ENCODE peak calls at places on chromosomes 2 and 18, in four cellular contexts. T, A, O and G are unnamed samples.

GRCh38 chr2:210531482-210531881 is 24.9 kb upstream of the CPS1 start:
- DNase-seq in T (no peak), A (no peak), O (no peak), G (no peak)

GRCh38 chr2:194383404-194383803 is 1273.6 kb upstream of the SLC39A10 start:
- DNase-seq in T (no peak), A (no peak), O (no peak), G (no peak)

GRCh38 chr2:167196461-167197252 is 308.4 kb downstream of the XIRP2 start:
- DNase-seq in T (peak), A (no peak), O (peak), G (peak)

GRCh38 chr18:72329533-72329932 is 214.6 kb downstream of the CBLN2 start:
- DNase-seq in T (no peak), A (no peak), O (no peak), G (no peak)

GRCh38 chr18:63859781-63860535 is 27.5 kb upstream of the SERPINB2 start:
- DNase-seq in T (no peak), A (no peak), O (no peak), G (no peak)

GRCh38 chr2:37394263-37394662 is 49.8 kb downstream of the QPCT start:
- DNase-seq in T (no peak), A (no peak), O (no peak), G (no peak)

GRCh38 chr2:62672601-62673000 is 32.9 kb upstream of the EHBP1 start:
- DNase-seq in T (no peak), A (no peak), O (no peak), G (no peak)

GRCh38 chr2:9228781-9229469 is 22.3 kb downstream of the ASAP2 start:
- DNase-seq in T (no peak), A (no peak), O (no peak), G (no peak)

GRCh38 chr18:53422896-53423295 is 801.6 kb downstream of the MBD2 start:
- DNase-seq in T (no peak), A (no peak), O (no peak), G (no peak)

GRCh38 chr2:61582191-61582590 is 44.0 kb upstream of the XPO1 start:
- DNase-seq in T (no peak), A (no peak), O (no peak), G (no peak)

GRCh38 chr2:138373993-138374408 is 127.6 kb upstream of the SPOPL start:
- DNase-seq in T (no peak), A (no peak), O (no peak), G (no peak)

GRCh38 chr2:157792345-157793052 is 83.6 kb downstream of the ACVR1 start:
- DNase-seq in T (no peak), A (no peak), O (no peak), G (no peak)

GRCh38 chr2:221205103-221205502 is 367.0 kb downstream of the EPHA4 start:
- DNase-seq in T (no peak), A (no peak), O (no peak), G (no peak)

GRCh38 chr2:113390133-113390849 is 47.2 kb upstream of the ZNG1B start:
- DNase-seq in T (no peak), A (peak), O (no peak), G (peak)

GRCh38 chr2:240595381-240596079 is 9.0 kb downstream of the CAPN10 start:
- DNase-seq in T (peak), A (peak), O (no peak), G (peak)

GRCh38 chr18:58896734-58897508 is 32.2 kb downstream of the ZNF532 start:
- DNase-seq in T (no peak), A (no peak), O (no peak), G (no peak)

GRCh38 chr2:1747065-1747941 is 3.0 kb upstream of the PXDN start:
- DNase-seq in T (peak), A (peak), O (no peak), G (no peak)

GRCh38 chr2:238971318-238972145 is 123.6 kb downstream of the TWIST2 start:
- DNase-seq in T (no peak), A (peak), O (no peak), G (no peak)

GRCh38 chr2:12495247-12495868 is 221.4 kb upstream of the TRIB2 start:
- DNase-seq in T (no peak), A (no peak), O (no peak), G (no peak)

GRCh38 chr2:26164641-26165211 is 8.2 kb upstream of the GAREM2 start:
- DNase-seq in T (no peak), A (no peak), O (no peak), G (no peak)

GRCh38 chr2:42848726-42849290 is 56.4 kb upstream of the HAAO start:
- DNase-seq in T (no peak), A (peak), O (no peak), G (peak)

GRCh38 chr2:42142476-42143184 is 26.5 kb upstream of the EML4 start:
- DNase-seq in T (no peak), A (no peak), O (no peak), G (no peak)

GRCh38 chr2:180520816-180521595 is 459.4 kb upstream of the UBE2E3 start:
- DNase-seq in T (no peak), A (no peak), O (no peak), G (no peak)

GRCh38 chr2:201978333-201978732 is 55.3 kb upstream of the FZD7 start:
- DNase-seq in T (no peak), A (no peak), O (no peak), G (no peak)

GRCh38 chr18:10072659-10073309 is 159.0 kb downstream of the VAPA start:
- DNase-seq in T (no peak), A (no peak), O (no peak), G (no peak)

GRCh38 chr2:232479341-232480200 is 8.1 kb downstream of the ECEL1 start:
- DNase-seq in T (peak), A (peak), O (peak), G (peak)

GRCh38 chr18:76476665-76477561 is 18.1 kb downstream of the ZNF516 start:
- DNase-seq in T (no peak), A (no peak), O (no peak), G (no peak)

GRCh38 chr18:69648486-69648885 is 247.8 kb downstream of the DOK6 start:
- DNase-seq in T (no peak), A (no peak), O (no peak), G (no peak)

GRCh38 chr2:174902491-174903242 is 102.5 kb downstream of the CHN1 start:
- DNase-seq in T (no peak), A (no peak), O (no peak), G (no peak)

GRCh38 chr2:118322381-118322780 is 234.1 kb downstream of the INSIG2 start:
- DNase-seq in T (no peak), A (no peak), O (no peak), G (no peak)

GRCh38 chr2:54073796-54074195 is 41.6 kb upstream of the ACYP2 start:
- DNase-seq in T (no peak), A (no peak), O (no peak), G (no peak)

GRCh38 chr2:109727929-109728447 is 66.1 kb upstream of the RGPD5 start:
- DNase-seq in T (no peak), A (peak), O (no peak), G (no peak)

GRCh38 chr18:25001803-25002202 is 350.2 kb downstream of the ZNF521 start:
- DNase-seq in T (no peak), A (no peak), O (no peak), G (no peak)

GRCh38 chr18:58496937-58497336 is 132.0 kb downstream of the ALPK2 start:
- DNase-seq in T (no peak), A (no peak), O (no peak), G (no peak)

GRCh38 chr2:137547842-137548241 is 416.4 kb upstream of the HNMT start:
- DNase-seq in T (no peak), A (no peak), O (no peak), G (no peak)

GRCh38 chr2:134289225-134289624 is 35.4 kb downstream of the MGAT5 start:
- DNase-seq in T (no peak), A (no peak), O (no peak), G (no peak)

GRCh38 chr2:138964413-138964812 is 184.2 kb upstream of the NXPH2 start:
- DNase-seq in T (no peak), A (no peak), O (no peak), G (no peak)

GRCh38 chr2:217392930-217393584 is 533.2 kb upstream of the TNP1 start:
- DNase-seq in T (no peak), A (no peak), O (no peak), G (no peak)

DNA sequence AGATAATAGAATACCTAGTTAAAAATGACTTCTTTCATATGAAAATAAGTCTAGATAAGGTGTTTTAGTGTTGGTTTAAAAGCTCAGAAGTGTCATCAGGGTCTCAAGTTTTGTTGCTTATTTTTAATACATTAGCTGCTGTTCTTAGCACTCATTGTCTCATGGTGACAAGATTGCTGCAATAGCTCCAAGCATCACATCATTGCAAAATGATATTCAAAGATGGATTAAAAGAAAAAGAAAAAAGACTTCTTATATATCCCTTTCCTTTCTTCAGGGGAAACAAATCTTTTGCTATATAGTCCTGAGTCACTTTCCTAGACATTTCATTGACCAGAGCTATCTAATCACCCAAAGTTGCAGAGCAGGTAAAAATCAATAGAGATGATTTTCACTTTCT is 386.1 kb downstream of the ARHGAP15 start:
- DNase-seq in T (no peak), A (no peak), O (no peak), G (no peak)
- H3K27ac ChIP-seq in T (no peak), A (no peak), O (no peak), G (no peak)

GRCh38 chr18:23453657-23454011 is 547 bp downstream of the RIOK3 start:
- DNase-seq in T (no peak), A (no peak), O (no peak), G (no peak)

GRCh38 chr18:23451011-23451410 is 2.1 kb upstream of the RIOK3 start:
- DNase-seq in T (no peak), A (no peak), O (no peak), G (no peak)

GRCh38 chr18:23451491-23451890 is 1.6 kb upstream of the RIOK3 start:
- DNase-seq in T (no peak), A (no peak), O (no peak), G (no peak)

GRCh38 chr18:23452728-23453656 is at the start of gene RIOK3:
- DNase-seq in T (peak), A (peak), O (peak), G (peak)

DNA sequence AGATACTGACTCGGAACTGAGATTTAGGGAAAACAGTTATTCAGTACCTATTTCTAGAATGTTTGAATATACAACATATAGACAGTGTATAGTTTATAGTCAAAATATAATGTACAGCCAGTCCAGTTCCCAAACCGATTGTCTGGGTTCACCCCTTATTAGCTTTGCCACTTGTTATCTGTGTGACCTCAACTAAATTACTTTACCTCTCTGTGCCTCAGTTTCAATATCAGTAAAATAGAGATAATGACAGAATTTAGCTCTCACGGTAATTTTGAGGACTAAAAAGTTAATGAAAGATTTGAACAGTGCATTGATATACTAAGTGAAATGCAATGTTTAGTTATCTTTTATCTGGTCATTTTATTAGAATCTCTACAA is 750 bp upstream of the RIOK3 start:
- DNase-seq in T (no peak), A (no peak), O (no peak), G (no peak)
- H3K27ac ChIP-seq in T (peak), A (peak), O (peak), G (peak)

GRCh38 chr2:10773841-10774341 is 38.7 kb downstream of the PDIA6 start:
- DNase-seq in T (no peak), A (no peak), O (no peak), G (no peak)
- H3K27ac ChIP-seq in T (peak), A (no peak), O (peak), G (no peak)

GRCh38 chr2:74201596-74201995 is 3.2 kb downstream of the MTHFD2 start:
- DNase-seq in T (no peak), A (no peak), O (no peak), G (no peak)

GRCh38 chr2:74204436-74204835 is 6.0 kb downstream of the MTHFD2 start:
- DNase-seq in T (no peak), A (no peak), O (no peak), G (no peak)

GRCh38 chr2:74205586-74205985 is 7.2 kb downstream of the MTHFD2 start:
- DNase-seq in T (no peak), A (no peak), O (no peak), G (no peak)

GRCh38 chr2:74205113-74205512 is 6.7 kb downstream of the MTHFD2 start:
- DNase-seq in T (no peak), A (no peak), O (no peak), G (no peak)

GRCh38 chr2:74206180-74206688 is 7.8 kb downstream of the MTHFD2 start:
- DNase-seq in T (no peak), A (no peak), O (no peak), G (no peak)
- H3K27ac ChIP-seq in T (no peak), A (no peak), O (peak), G (peak)

GRCh38 chr2:219207884-219208740 is 1.5 kb downstream of the ZFAND2B start:
- DNase-seq in T (no peak), A (peak), O (no peak), G (no peak)
- H3K27ac ChIP-seq in T (peak), A (peak), O (peak), G (peak)

GRCh38 chr2:203018181-203018580 is 3.5 kb downstream of the NBEAL1 start:
- DNase-seq in T (no peak), A (no peak), O (no peak), G (no peak)
- H3K27ac ChIP-seq in T (peak), A (peak), O (peak), G (no peak)

GRCh38 chr2:101097638-101098037 is 53.5 kb downstream of the TBC1D8 start:
- DNase-seq in T (no peak), A (no peak), O (no peak), G (no peak)

GRCh38 chr2:101096619-101097142 is 54.5 kb downstream of the TBC1D8 start:
- DNase-seq in T (no peak), A (no peak), O (no peak), G (no peak)
- H3K27ac ChIP-seq in T (no peak), A (no peak), O (peak), G (no peak)

GRCh38 chr2:156601840-156602551 is 165.8 kb downstream of the GPD2 start:
- DNase-seq in T (no peak), A (no peak), O (no peak), G (no peak)

GRCh38 chr2:156598563-156598962 is 162.4 kb downstream of the GPD2 start:
- DNase-seq in T (no peak), A (no peak), O (no peak), G (no peak)

GRCh38 chr2:156602552-156602933 is 166.4 kb downstream of the GPD2 start:
- DNase-seq in T (no peak), A (no peak), O (no peak), G (no peak)
- H3K27ac ChIP-seq in T (no peak), A (no peak), O (no peak), G (no peak)

GRCh38 chr2:73385486-73386341 is at the start of gene ALMS1:
- DNase-seq in T (peak), A (peak), O (peak), G (peak)
- H3K27ac ChIP-seq in T (peak), A (peak), O (peak), G (peak)

GRCh38 chr18:26865557-26865956 is at the start of gene AQP4:
- DNase-seq in T (peak), A (no peak), O (peak), G (peak)

GRCh38 chr18:26862084-26862483 is 3.4 kb downstream of the AQP4 start:
- DNase-seq in T (no peak), A (no peak), O (no peak), G (no peak)

GRCh38 chr18:26863921-26864497 is 1.5 kb downstream of the AQP4 start:
- DNase-seq in T (no peak), A (no peak), O (no peak), G (no peak)

GRCh38 chr18:26863122-26863879 is 2.2 kb downstream of the AQP4 start:
- DNase-seq in T (peak), A (peak), O (peak), G (peak)

DNA sequence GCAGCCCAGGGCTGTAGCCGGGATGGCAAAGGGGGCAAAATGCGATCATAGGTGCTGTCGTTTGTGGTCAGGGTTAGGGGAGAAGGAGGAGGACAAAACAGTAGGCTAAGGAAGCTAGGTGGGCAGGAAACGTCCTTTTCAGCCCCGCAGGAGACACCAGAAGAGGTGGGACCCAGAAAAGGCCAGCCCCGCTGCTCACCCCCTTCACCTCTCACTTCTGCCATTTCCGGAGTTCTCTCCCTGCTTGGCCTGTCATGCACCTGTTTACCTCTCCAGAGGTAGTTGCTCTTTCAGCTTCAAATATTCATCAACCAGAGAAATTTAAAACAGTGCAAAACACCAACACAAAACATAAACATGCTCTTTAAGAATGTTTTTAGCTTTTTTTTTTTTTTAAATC is 849 bp downstream of the AQP4 start:
- DNase-seq in T (no peak), A (no peak), O (no peak), G (no peak)
- H3K27ac ChIP-seq in T (peak), A (peak), O (peak), G (peak)